ENCODE peak calls at places on chromosome 19, in ten cellular contexts. One of them, this sample, is unnamed.

GRCh38 chr19:40744554-40745401 is 5.5 kb downstream of the ACTMAP start:
- DNase-seq in ELF-1: peak
- DNase-seq in kidney glomerular epithelial cell: no peak
- DNase-seq in midbrain: no peak
- DNase-seq in transverse colon: no peak
- DNase-seq in stimulated activated CD4-positive, alpha-beta T cell treated with anti-CD3 and anti-CD28 coated beads, Interleukin-12 subunit alpha, Interleukin-12 subunit beta, amount 100 ng/mL, for 48 hours: no peak
- DNase-seq in AG09319: no peak
- DNase-seq in caudate nucleus: no peak
- DNase-seq in T-helper 22 cell: no peak
- DNase-seq in SJCRH30: no peak
- DNase-seq in this sample: no peak

GRCh38 chr19:49847731-49848696 is 2.9 kb upstream of the PTOV1 start:
- DNase-seq in AG09319: no peak
- DNase-seq in transverse colon: no peak
- DNase-seq in caudate nucleus: no peak
- DNase-seq in midbrain: no peak
- DNase-seq in SJCRH30: no peak
- DNase-seq in T-helper 22 cell: no peak
- DNase-seq in kidney glomerular epithelial cell: peak
- DNase-seq in ELF-1: no peak
- DNase-seq in stimulated activated CD4-positive, alpha-beta T cell treated with anti-CD3 and anti-CD28 coated beads, Interleukin-12 subunit alpha, Interleukin-12 subunit beta, amount 100 ng/mL, for 48 hours: no peak
- DNase-seq in this sample: peak

GRCh38 chr19:21432590-21432989 is 35.7 kb downstream of the ZNF493 start:
- DNase-seq in ELF-1: no peak
- DNase-seq in caudate nucleus: no peak
- DNase-seq in AG09319: no peak
- DNase-seq in transverse colon: no peak
- DNase-seq in SJCRH30: no peak
- DNase-seq in T-helper 22 cell: no peak
- DNase-seq in midbrain: no peak
- DNase-seq in stimulated activated CD4-positive, alpha-beta T cell treated with anti-CD3 and anti-CD28 coated beads, Interleukin-12 subunit alpha, Interleukin-12 subunit beta, amount 100 ng/mL, for 48 hours: no peak
- DNase-seq in kidney glomerular epithelial cell: no peak
- DNase-seq in this sample: no peak

GRCh38 chr19:38670921-38671398 is 23.5 kb downstream of the ACTN4 start:
- DNase-seq in stimulated activated CD4-positive, alpha-beta T cell treated with anti-CD3 and anti-CD28 coated beads, Interleukin-12 subunit alpha, Interleukin-12 subunit beta, amount 100 ng/mL, for 48 hours: no peak
- DNase-seq in ELF-1: no peak
- DNase-seq in T-helper 22 cell: no peak
- DNase-seq in kidney glomerular epithelial cell: peak
- DNase-seq in SJCRH30: no peak
- DNase-seq in transverse colon: no peak
- DNase-seq in midbrain: no peak
- DNase-seq in caudate nucleus: no peak
- DNase-seq in AG09319: no peak
- DNase-seq in this sample: no peak

GRCh38 chr19:23203841-23204344 is 46.3 kb downstream of the ZNF724 start:
- DNase-seq in stimulated activated CD4-positive, alpha-beta T cell treated with anti-CD3 and anti-CD28 coated beads, Interleukin-12 subunit alpha, Interleukin-12 subunit beta, amount 100 ng/mL, for 48 hours: no peak
- DNase-seq in kidney glomerular epithelial cell: no peak
- DNase-seq in AG09319: no peak
- DNase-seq in ELF-1: peak
- DNase-seq in caudate nucleus: no peak
- DNase-seq in midbrain: peak
- DNase-seq in T-helper 22 cell: no peak
- DNase-seq in transverse colon: no peak
- DNase-seq in SJCRH30: no peak
- DNase-seq in this sample: peak

GRCh38 chr19:14770944-14771839 is 7.2 kb downstream of the ADGRE2 start:
- DNase-seq in stimulated activated CD4-positive, alpha-beta T cell treated with anti-CD3 and anti-CD28 coated beads, Interleukin-12 subunit alpha, Interleukin-12 subunit beta, amount 100 ng/mL, for 48 hours: no peak
- DNase-seq in ELF-1: no peak
- DNase-seq in T-helper 22 cell: no peak
- DNase-seq in transverse colon: no peak
- DNase-seq in midbrain: no peak
- DNase-seq in AG09319: no peak
- DNase-seq in caudate nucleus: no peak
- DNase-seq in SJCRH30: no peak
- DNase-seq in kidney glomerular epithelial cell: no peak
- DNase-seq in this sample: no peak

GRCh38 chr19:55482128-55482961 is 2.6 kb upstream of the NAT14 start:
- DNase-seq in AG09319: no peak
- DNase-seq in caudate nucleus: no peak
- DNase-seq in midbrain: no peak
- DNase-seq in stimulated activated CD4-positive, alpha-beta T cell treated with anti-CD3 and anti-CD28 coated beads, Interleukin-12 subunit alpha, Interleukin-12 subunit beta, amount 100 ng/mL, for 48 hours: no peak
- DNase-seq in ELF-1: peak
- DNase-seq in T-helper 22 cell: no peak
- DNase-seq in kidney glomerular epithelial cell: no peak
- DNase-seq in transverse colon: no peak
- DNase-seq in SJCRH30: no peak
- DNase-seq in this sample: no peak

GRCh38 chr19:36008336-36008978 is at the start of gene SYNE4:
- DNase-seq in transverse colon: peak
- DNase-seq in SJCRH30: no peak
- DNase-seq in midbrain: no peak
- DNase-seq in kidney glomerular epithelial cell: no peak
- DNase-seq in stimulated activated CD4-positive, alpha-beta T cell treated with anti-CD3 and anti-CD28 coated beads, Interleukin-12 subunit alpha, Interleukin-12 subunit beta, amount 100 ng/mL, for 48 hours: no peak
- DNase-seq in caudate nucleus: no peak
- DNase-seq in AG09319: no peak
- DNase-seq in T-helper 22 cell: no peak
- DNase-seq in ELF-1: peak
- DNase-seq in this sample: no peak

GRCh38 chr19:41746593-41747227 is 8.6 kb upstream of the CEACAM6 start:
- DNase-seq in stimulated activated CD4-positive, alpha-beta T cell treated with anti-CD3 and anti-CD28 coated beads, Interleukin-12 subunit alpha, Interleukin-12 subunit beta, amount 100 ng/mL, for 48 hours: peak
- DNase-seq in ELF-1: peak
- DNase-seq in midbrain: peak
- DNase-seq in T-helper 22 cell: no peak
- DNase-seq in AG09319: peak
- DNase-seq in caudate nucleus: no peak
- DNase-seq in SJCRH30: peak
- DNase-seq in transverse colon: peak
- DNase-seq in kidney glomerular epithelial cell: peak
- DNase-seq in this sample: peak

GRCh38 chr19:16896913-16897571 is 8.2 kb downstream of the F2RL3 start:
- DNase-seq in AG09319: peak
- DNase-seq in SJCRH30: peak
- DNase-seq in transverse colon: peak
- DNase-seq in stimulated activated CD4-positive, alpha-beta T cell treated with anti-CD3 and anti-CD28 coated beads, Interleukin-12 subunit alpha, Interleukin-12 subunit beta, amount 100 ng/mL, for 48 hours: peak
- DNase-seq in kidney glomerular epithelial cell: peak
- DNase-seq in T-helper 22 cell: peak
- DNase-seq in midbrain: peak
- DNase-seq in caudate nucleus: no peak
- DNase-seq in ELF-1: peak
- DNase-seq in this sample: peak

GRCh38 chr19:14632286-14632685 is 42.4 kb downstream of the ADGRE3 start:
- DNase-seq in transverse colon: no peak
- DNase-seq in AG09319: no peak
- DNase-seq in SJCRH30: peak
- DNase-seq in midbrain: no peak
- DNase-seq in kidney glomerular epithelial cell: peak
- DNase-seq in stimulated activated CD4-positive, alpha-beta T cell treated with anti-CD3 and anti-CD28 coated beads, Interleukin-12 subunit alpha, Interleukin-12 subunit beta, amount 100 ng/mL, for 48 hours: no peak
- DNase-seq in ELF-1: peak
- DNase-seq in T-helper 22 cell: no peak
- DNase-seq in caudate nucleus: no peak
- DNase-seq in this sample: peak

GRCh38 chr19:19034204-19034624 is 811 bp downstream of the ARMC6 start:
- DNase-seq in SJCRH30: peak
- DNase-seq in caudate nucleus: peak
- DNase-seq in midbrain: peak
- DNase-seq in kidney glomerular epithelial cell: peak
- DNase-seq in transverse colon: peak
- DNase-seq in ELF-1: peak
- DNase-seq in T-helper 22 cell: peak
- DNase-seq in AG09319: no peak
- DNase-seq in stimulated activated CD4-positive, alpha-beta T cell treated with anti-CD3 and anti-CD28 coated beads, Interleukin-12 subunit alpha, Interleukin-12 subunit beta, amount 100 ng/mL, for 48 hours: peak
- DNase-seq in this sample: peak

GRCh38 chr19:34260771-34261173 is 6.4 kb downstream of the GARRE1 start:
- DNase-seq in ELF-1: peak
- DNase-seq in AG09319: no peak
- DNase-seq in kidney glomerular epithelial cell: peak
- DNase-seq in SJCRH30: no peak
- DNase-seq in stimulated activated CD4-positive, alpha-beta T cell treated with anti-CD3 and anti-CD28 coated beads, Interleukin-12 subunit alpha, Interleukin-12 subunit beta, amount 100 ng/mL, for 48 hours: no peak
- DNase-seq in transverse colon: no peak
- DNase-seq in T-helper 22 cell: no peak
- DNase-seq in midbrain: no peak
- DNase-seq in caudate nucleus: no peak
- DNase-seq in this sample: peak

GRCh38 chr19:53552001-53552721 is 14.2 kb downstream of the ZNF331 start:
- DNase-seq in stimulated activated CD4-positive, alpha-beta T cell treated with anti-CD3 and anti-CD28 coated beads, Interleukin-12 subunit alpha, Interleukin-12 subunit beta, amount 100 ng/mL, for 48 hours: no peak
- DNase-seq in SJCRH30: no peak
- DNase-seq in T-helper 22 cell: no peak
- DNase-seq in AG09319: no peak
- DNase-seq in transverse colon: no peak
- DNase-seq in kidney glomerular epithelial cell: no peak
- DNase-seq in ELF-1: no peak
- DNase-seq in midbrain: no peak
- DNase-seq in caudate nucleus: no peak
- DNase-seq in this sample: no peak

GRCh38 chr19:3642987-3643386 is 16.4 kb upstream of the CACTIN start:
- DNase-seq in transverse colon: no peak
- DNase-seq in AG09319: no peak
- DNase-seq in SJCRH30: peak
- DNase-seq in caudate nucleus: no peak
- DNase-seq in ELF-1: peak
- DNase-seq in kidney glomerular epithelial cell: no peak
- DNase-seq in T-helper 22 cell: no peak
- DNase-seq in midbrain: no peak
- DNase-seq in stimulated activated CD4-positive, alpha-beta T cell treated with anti-CD3 and anti-CD28 coated beads, Interleukin-12 subunit alpha, Interleukin-12 subunit beta, amount 100 ng/mL, for 48 hours: peak
- DNase-seq in this sample: no peak

GRCh38 chr19:37817180-37817911 is 38.0 kb upstream of the ZNF573 start:
- DNase-seq in AG09319: peak
- DNase-seq in ELF-1: no peak
- DNase-seq in transverse colon: peak
- DNase-seq in caudate nucleus: peak
- DNase-seq in stimulated activated CD4-positive, alpha-beta T cell treated with anti-CD3 and anti-CD28 coated beads, Interleukin-12 subunit alpha, Interleukin-12 subunit beta, amount 100 ng/mL, for 48 hours: peak
- DNase-seq in midbrain: peak
- DNase-seq in T-helper 22 cell: peak
- DNase-seq in SJCRH30: peak
- DNase-seq in kidney glomerular epithelial cell: no peak
- DNase-seq in this sample: peak

GRCh38 chr19:10899171-10899653 is 27.9 kb downstream of the CARM1 start:
- DNase-seq in AG09319: no peak
- DNase-seq in transverse colon: peak
- DNase-seq in stimulated activated CD4-positive, alpha-beta T cell treated with anti-CD3 and anti-CD28 coated beads, Interleukin-12 subunit alpha, Interleukin-12 subunit beta, amount 100 ng/mL, for 48 hours: no peak
- DNase-seq in SJCRH30: no peak
- DNase-seq in T-helper 22 cell: no peak
- DNase-seq in midbrain: no peak
- DNase-seq in ELF-1: no peak
- DNase-seq in caudate nucleus: no peak
- DNase-seq in kidney glomerular epithelial cell: no peak
- DNase-seq in this sample: no peak

This sample was measured in iris pigment epithelial cell.